ENCODE peak calls at places on chromosomes 4 and X, in seven cellular contexts. One of them, this sample, is unnamed.

GRCh38 chrX:48456628-48457027 is 13.4 kb downstream of the SLC38A5 start:
- DNase-seq in RWPE1: no peak
- DNase-seq in ovary: no peak
- DNase-seq in NCI-H1105 treated with DMSO at 0.1 percent for 48 hours: no peak
- DNase-seq in fibroblast of pulmonary artery: no peak
- DNase-seq in M059J: no peak
- DNase-seq in NCI-H1092: no peak
- DNase-seq in this sample: no peak

GRCh38 chr4:187063251-187063650 is 339.6 kb upstream of the FAT1 start:
- DNase-seq in NCI-H1105 treated with DMSO at 0.1 percent for 48 hours: no peak
- DNase-seq in M059J: no peak
- DNase-seq in fibroblast of pulmonary artery: no peak
- DNase-seq in NCI-H1092: no peak
- DNase-seq in RWPE1: no peak
- DNase-seq in ovary: no peak
- DNase-seq in this sample: no peak

GRCh38 chr4:37892641-37893040 is 1.8 kb downstream of the TBC1D1 start:
- DNase-seq in M059J: no peak
- DNase-seq in NCI-H1105 treated with DMSO at 0.1 percent for 48 hours: no peak
- DNase-seq in RWPE1: no peak
- DNase-seq in ovary: no peak
- DNase-seq in fibroblast of pulmonary artery: no peak
- DNase-seq in NCI-H1092: no peak
- DNase-seq in this sample: no peak

GRCh38 chrX:40176256-40176978 is 78.7 kb upstream of the BCOR start:
- DNase-seq in M059J: peak
- DNase-seq in RWPE1: no peak
- DNase-seq in ovary: peak
- DNase-seq in NCI-H1092: no peak
- DNase-seq in NCI-H1105 treated with DMSO at 0.1 percent for 48 hours: no peak
- DNase-seq in fibroblast of pulmonary artery: peak
- DNase-seq in this sample: no peak

GRCh38 chr4:38989487-38989886 is 42.7 kb downstream of the TMEM156 start:
- DNase-seq in NCI-H1105 treated with DMSO at 0.1 percent for 48 hours: no peak
- DNase-seq in ovary: no peak
- DNase-seq in M059J: peak
- DNase-seq in RWPE1: no peak
- DNase-seq in fibroblast of pulmonary artery: no peak
- DNase-seq in NCI-H1092: no peak
- DNase-seq in this sample: no peak

GRCh38 chr4:114015444-114015899 is 36.0 kb upstream of the ARSJ start:
- DNase-seq in fibroblast of pulmonary artery: peak
- DNase-seq in ovary: no peak
- DNase-seq in NCI-H1092: no peak
- DNase-seq in NCI-H1105 treated with DMSO at 0.1 percent for 48 hours: peak
- DNase-seq in M059J: peak
- DNase-seq in RWPE1: peak
- DNase-seq in this sample: peak

GRCh38 chrX:147476008-147476407 is 435.7 kb upstream of the FMR1 start:
- DNase-seq in RWPE1: peak
- DNase-seq in NCI-H1092: no peak
- DNase-seq in fibroblast of pulmonary artery: peak
- DNase-seq in ovary: no peak
- DNase-seq in NCI-H1105 treated with DMSO at 0.1 percent for 48 hours: peak
- DNase-seq in M059J: peak
- DNase-seq in this sample: peak

GRCh38 chr4:99642725-99643489 is 14.7 kb downstream of the C4orf54 start:
- DNase-seq in ovary: peak
- DNase-seq in NCI-H1092: no peak
- DNase-seq in M059J: no peak
- DNase-seq in fibroblast of pulmonary artery: peak
- DNase-seq in NCI-H1105 treated with DMSO at 0.1 percent for 48 hours: no peak
- DNase-seq in RWPE1: no peak
- DNase-seq in this sample: no peak

GRCh38 chr4:8746523-8747466 is 124.8 kb downstream of the HMX1 start:
- DNase-seq in M059J: no peak
- DNase-seq in NCI-H1092: no peak
- DNase-seq in fibroblast of pulmonary artery: no peak
- DNase-seq in RWPE1: no peak
- DNase-seq in ovary: no peak
- DNase-seq in NCI-H1105 treated with DMSO at 0.1 percent for 48 hours: no peak
- DNase-seq in this sample: no peak

GRCh38 chrX:40298569-40298968 is 200.8 kb upstream of the BCOR start:
- DNase-seq in ovary: no peak
- DNase-seq in NCI-H1105 treated with DMSO at 0.1 percent for 48 hours: no peak
- DNase-seq in NCI-H1092: no peak
- DNase-seq in fibroblast of pulmonary artery: no peak
- DNase-seq in RWPE1: no peak
- DNase-seq in M059J: no peak
- DNase-seq in this sample: no peak

GRCh38 chrX:134753185-134754008 is 95.1 kb upstream of the PLAC1 start:
- DNase-seq in fibroblast of pulmonary artery: peak
- DNase-seq in ovary: no peak
- DNase-seq in M059J: peak
- DNase-seq in NCI-H1105 treated with DMSO at 0.1 percent for 48 hours: no peak
- DNase-seq in RWPE1: peak
- DNase-seq in NCI-H1092: no peak
- DNase-seq in this sample: peak

GRCh38 chr4:153573221-153573620 is 107.1 kb downstream of the TMEM131L start:
- DNase-seq in fibroblast of pulmonary artery: no peak
- DNase-seq in NCI-H1092: no peak
- DNase-seq in ovary: no peak
- DNase-seq in M059J: no peak
- DNase-seq in NCI-H1105 treated with DMSO at 0.1 percent for 48 hours: no peak
- DNase-seq in RWPE1: no peak
- DNase-seq in this sample: no peak

GRCh38 chrX:30489323-30489722 is 88.2 kb downstream of the TASL start:
- DNase-seq in ovary: no peak
- DNase-seq in M059J: peak
- DNase-seq in NCI-H1105 treated with DMSO at 0.1 percent for 48 hours: no peak
- DNase-seq in NCI-H1092: peak
- DNase-seq in RWPE1: no peak
- DNase-seq in fibroblast of pulmonary artery: no peak
- DNase-seq in this sample: peak

GRCh38 chrX:113274345-113274744 is 433.7 kb upstream of the AMOT start:
- DNase-seq in fibroblast of pulmonary artery: no peak
- DNase-seq in NCI-H1092: no peak
- DNase-seq in NCI-H1105 treated with DMSO at 0.1 percent for 48 hours: no peak
- DNase-seq in RWPE1: no peak
- DNase-seq in ovary: no peak
- DNase-seq in M059J: peak
- DNase-seq in this sample: no peak

GRCh38 chrX:50799531-50799961 is 14.4 kb downstream of the SHROOM4 start:
- DNase-seq in fibroblast of pulmonary artery: peak
- DNase-seq in ovary: no peak
- DNase-seq in RWPE1: peak
- DNase-seq in NCI-H1092: no peak
- DNase-seq in NCI-H1105 treated with DMSO at 0.1 percent for 48 hours: no peak
- DNase-seq in M059J: peak
- DNase-seq in this sample: peak

GRCh38 chrX:100447563-100448397 is 37.7 kb upstream of the PCDH19 start:
- DNase-seq in fibroblast of pulmonary artery: peak
- DNase-seq in M059J: peak
- DNase-seq in NCI-H1105 treated with DMSO at 0.1 percent for 48 hours: peak
- DNase-seq in NCI-H1092: no peak
- DNase-seq in ovary: peak
- DNase-seq in RWPE1: peak
- DNase-seq in this sample: no peak

GRCh38 chr4:188660796-188661195 is 521.6 kb downstream of the TRIML1 start:
- DNase-seq in ovary: no peak
- DNase-seq in NCI-H1105 treated with DMSO at 0.1 percent for 48 hours: no peak
- DNase-seq in M059J: peak
- DNase-seq in NCI-H1092: no peak
- DNase-seq in fibroblast of pulmonary artery: no peak
- DNase-seq in RWPE1: no peak
- DNase-seq in this sample: no peak

GRCh38 chr4:23932186-23932585 is 42.3 kb upstream of the PPARGC1A start:
- DNase-seq in M059J: no peak
- DNase-seq in RWPE1: no peak
- DNase-seq in NCI-H1105 treated with DMSO at 0.1 percent for 48 hours: no peak
- DNase-seq in NCI-H1092: no peak
- DNase-seq in ovary: no peak
- DNase-seq in fibroblast of pulmonary artery: no peak
- DNase-seq in this sample: no peak

GRCh38 chr4:139918994-139919393 is 235.0 kb downstream of the MAML3 start:
- DNase-seq in NCI-H1105 treated with DMSO at 0.1 percent for 48 hours: no peak
- DNase-seq in fibroblast of pulmonary artery: no peak
- DNase-seq in NCI-H1092: no peak
- DNase-seq in M059J: no peak
- DNase-seq in RWPE1: no peak
- DNase-seq in ovary: no peak
- DNase-seq in this sample: no peak

GRCh38 chr4:7515390-7515902 is 80.7 kb upstream of the PSAPL1 start:
- DNase-seq in M059J: no peak
- DNase-seq in ovary: peak
- DNase-seq in RWPE1: no peak
- DNase-seq in NCI-H1105 treated with DMSO at 0.1 percent for 48 hours: no peak
- DNase-seq in NCI-H1092: no peak
- DNase-seq in fibroblast of pulmonary artery: no peak
- DNase-seq in this sample: no peak

GRCh38 chr4:48504352-48504751 is 14.3 kb downstream of the ZAR1 start:
- DNase-seq in RWPE1: no peak
- DNase-seq in M059J: no peak
- DNase-seq in NCI-H1092: no peak
- DNase-seq in ovary: no peak
- DNase-seq in fibroblast of pulmonary artery: no peak
- DNase-seq in NCI-H1105 treated with DMSO at 0.1 percent for 48 hours: no peak
- DNase-seq in this sample: no peak

GRCh38 chr4:107845721-107846120 is 21.0 kb downstream of the SGMS2 start:
- DNase-seq in fibroblast of pulmonary artery: no peak
- DNase-seq in ovary: no peak
- DNase-seq in M059J: no peak
- DNase-seq in NCI-H1092: no peak
- DNase-seq in NCI-H1105 treated with DMSO at 0.1 percent for 48 hours: no peak
- DNase-seq in RWPE1: no peak
- DNase-seq in this sample: no peak

GRCh38 chr4:153735901-153736461 is 23.8 kb downstream of the RNF175 start:
- DNase-seq in M059J: peak
- DNase-seq in ovary: no peak
- DNase-seq in RWPE1: no peak
- DNase-seq in NCI-H1092: no peak
- DNase-seq in NCI-H1105 treated with DMSO at 0.1 percent for 48 hours: no peak
- DNase-seq in fibroblast of pulmonary artery: peak
- DNase-seq in this sample: peak

GRCh38 chr4:154559141-154559841 is 3.5 kb upstream of the FGB start:
- DNase-seq in ovary: no peak
- DNase-seq in NCI-H1105 treated with DMSO at 0.1 percent for 48 hours: peak
- DNase-seq in fibroblast of pulmonary artery: peak
- DNase-seq in NCI-H1092: no peak
- DNase-seq in M059J: peak
- DNase-seq in RWPE1: peak
- DNase-seq in this sample: peak

GRCh38 chr4:81442479-81443085 is 29.1 kb downstream of the RASGEF1B start:
- DNase-seq in ovary: no peak
- DNase-seq in NCI-H1105 treated with DMSO at 0.1 percent for 48 hours: no peak
- DNase-seq in fibroblast of pulmonary artery: no peak
- DNase-seq in NCI-H1092: no peak
- DNase-seq in RWPE1: no peak
- DNase-seq in M059J: no peak
- DNase-seq in this sample: no peak

GRCh38 chr4:7041851-7042696 is 1.1 kb upstream of the TADA2B start:
- DNase-seq in fibroblast of pulmonary artery: no peak
- DNase-seq in NCI-H1105 treated with DMSO at 0.1 percent for 48 hours: peak
- DNase-seq in ovary: peak
- DNase-seq in NCI-H1092: peak
- DNase-seq in RWPE1: peak
- DNase-seq in M059J: peak
- DNase-seq in this sample: no peak

GRCh38 chr4:101211146-101211553 is 136.2 kb downstream of the PPP3CA start:
- DNase-seq in NCI-H1105 treated with DMSO at 0.1 percent for 48 hours: no peak
- DNase-seq in M059J: peak
- DNase-seq in RWPE1: peak
- DNase-seq in fibroblast of pulmonary artery: peak
- DNase-seq in ovary: no peak
- DNase-seq in NCI-H1092: no peak
- DNase-seq in this sample: peak

GRCh38 chrX:38327007-38327774 is at the start of gene RPGR:
- DNase-seq in fibroblast of pulmonary artery: peak
- DNase-seq in NCI-H1105 treated with DMSO at 0.1 percent for 48 hours: peak
- DNase-seq in ovary: peak
- DNase-seq in NCI-H1092: peak
- DNase-seq in RWPE1: peak
- DNase-seq in M059J: peak
- DNase-seq in this sample: peak

GRCh38 chr4:55927776-55928437 is 20.8 kb upstream of the CEP135 start:
- DNase-seq in NCI-H1105 treated with DMSO at 0.1 percent for 48 hours: no peak
- DNase-seq in ovary: no peak
- DNase-seq in NCI-H1092: no peak
- DNase-seq in fibroblast of pulmonary artery: no peak
- DNase-seq in M059J: no peak
- DNase-seq in RWPE1: no peak
- DNase-seq in this sample: peak

GRCh38 chrX:5648941-5649568 is 579.6 kb downstream of the NLGN4X start:
- DNase-seq in M059J: no peak
- DNase-seq in ovary: no peak
- DNase-seq in NCI-H1105 treated with DMSO at 0.1 percent for 48 hours: no peak
- DNase-seq in fibroblast of pulmonary artery: no peak
- DNase-seq in NCI-H1092: no peak
- DNase-seq in RWPE1: no peak
- DNase-seq in this sample: no peak

GRCh38 chr4:55253911-55254593 is 92.0 kb upstream of the SRD5A3 start:
- DNase-seq in RWPE1: no peak
- DNase-seq in NCI-H1105 treated with DMSO at 0.1 percent for 48 hours: no peak
- DNase-seq in NCI-H1092: no peak
- DNase-seq in fibroblast of pulmonary artery: no peak
- DNase-seq in ovary: no peak
- DNase-seq in M059J: no peak
- DNase-seq in this sample: no peak